ENCODE peak calls at places on chromosomes 7 and 10, in nine cellular contexts. O, S, P, Q, G, A, J, W and I are unnamed samples.

GRCh38 chr10:36423821-36424248 is 701.6 kb upstream of the ANKRD30A start:
- DNase-seq in J (no peak), P (no peak), W (no peak), Q (no peak), O (peak; percentile 43), G (no peak), A (no peak), S (no peak), I (no peak)

GRCh38 chr7:35695628-35695888 is 623 bp upstream of the HERPUD2 start:
- DNase-seq in G (no peak), O (no peak), S (no peak), W (no peak), A (no peak), Q (no peak), J (no peak), P (no peak), I (no peak)

GRCh38 chr10:3119796-3120459 is 52.6 kb downstream of the PFKP start:
- DNase-seq in P (no peak), W (no peak), Q (peak; percentile 20), A (no peak), G (no peak), S (no peak), O (peak; percentile 47), J (no peak), I (peak; percentile 42)

GRCh38 chr7:44348300-44348699 is 22.9 kb upstream of the CAMK2B start:
- DNase-seq in A (no peak), P (no peak), G (peak; percentile 4), O (peak; percentile 71), Q (peak; percentile 32), J (peak; percentile 51), W (no peak), S (no peak), I (peak; percentile 42)

GRCh38 chr10:126458453-126458852 is 70.2 kb upstream of the ADAM12 start:
- DNase-seq in O (peak; percentile 74), G (no peak), Q (peak; percentile 91), S (no peak), A (no peak), W (no peak), P (no peak), J (no peak), I (peak; percentile 66)

GRCh38 chr10:98039690-98040381 is 9.4 kb upstream of the CRTAC1 start:
- DNase-seq in G (no peak), O (no peak), A (no peak), P (no peak), S (no peak), Q (no peak), W (no peak), J (no peak), I (no peak)

GRCh38 chr10:78197628-78198272 is 164.1 kb downstream of the RPS24 start:
- DNase-seq in J (no peak), W (no peak), G (no peak), Q (no peak), S (no peak), O (no peak), P (no peak), A (no peak), I (no peak)

GRCh38 chr10:68992721-68993440 is 4.3 kb downstream of the KIFBP start:
- DNase-seq in G (peak; percentile 84), Q (peak; percentile 97), A (peak; percentile 23), J (no peak), O (peak; percentile 94), W (no peak), S (no peak), P (peak; percentile 34), I (peak; percentile 94)

GRCh38 chr7:46775776-46776175 is 806.1 kb downstream of the TNS3 start:
- DNase-seq in G (no peak), A (no peak), P (no peak), J (no peak), S (no peak), Q (peak; percentile 59), W (no peak), O (peak; percentile 46), I (no peak)

GRCh38 chr10:86585037-86585725 is 63.6 kb upstream of the WAPL start:
- DNase-seq in P (peak; percentile 70), A (peak; percentile 38), S (peak; percentile 84), O (peak; percentile 67), W (peak; percentile 59), J (peak; percentile 57), G (no peak), Q (peak; percentile 57), I (peak; percentile 72)

GRCh38 chr7:102260856-102261255 is 25.8 kb upstream of the SH2B2 start:
- DNase-seq in P (no peak), O (peak; percentile 71), W (no peak), G (peak; percentile 30), A (no peak), S (no peak), Q (peak; percentile 44), J (no peak), I (peak; percentile 58)

GRCh38 chr10:4130685-4131084 is 345.7 kb upstream of the KLF6 start:
- DNase-seq in Q (no peak), W (no peak), O (no peak), G (no peak), A (no peak), J (no peak), S (no peak), P (no peak), I (no peak)

GRCh38 chr7:2921748-2922147 is 77.6 kb upstream of the GNA12 start:
- DNase-seq in A (no peak), S (no peak), G (no peak), Q (no peak), O (peak; percentile 6), J (peak; percentile 14), W (no peak), P (no peak), I (no peak)

GRCh38 chr7:16130127-16131110 is 290.9 kb downstream of the CRPPA start:
- DNase-seq in Q (peak; percentile 72), O (peak; percentile 17), S (no peak), G (no peak), W (no peak), P (no peak), J (no peak), A (no peak), I (peak; percentile 60)

DNA sequence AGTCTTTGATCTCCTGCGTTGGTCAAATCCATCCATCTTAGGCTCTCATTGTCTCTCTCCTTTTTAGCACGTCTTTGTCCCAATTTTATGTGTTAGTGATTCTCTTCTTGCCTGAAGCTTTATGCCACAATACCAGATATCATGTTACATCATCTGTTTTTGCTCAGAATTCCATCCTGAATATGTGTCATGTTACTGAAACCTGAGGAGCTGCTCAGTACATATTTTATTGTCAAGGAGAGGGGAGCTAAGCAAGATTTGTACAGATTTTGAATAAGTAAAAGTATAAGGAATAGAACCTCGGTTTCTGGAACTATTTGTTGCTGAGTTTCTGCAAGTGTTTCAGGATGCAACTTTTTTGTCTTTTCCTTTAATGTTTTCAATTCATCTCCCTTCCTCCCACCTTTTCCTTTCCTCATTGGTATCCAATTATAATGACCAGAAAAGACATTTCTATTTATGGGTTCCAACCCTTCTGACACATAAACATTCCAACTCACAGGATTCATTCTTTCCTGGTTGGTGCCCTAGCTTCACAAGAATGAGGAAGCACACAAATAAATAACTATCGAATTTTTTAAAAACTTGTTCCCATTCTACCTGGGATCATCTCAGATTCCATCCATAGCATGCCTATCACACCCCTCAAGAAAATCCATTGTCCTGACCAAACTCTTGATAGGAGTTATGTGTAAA is 291.8 kb downstream of the CRPPA start:
- DNase-seq in A (no peak), J (no peak), P (no peak), S (no peak), G (peak; percentile 32), O (peak; percentile 91), W (no peak), Q (peak; percentile 76), I (peak; percentile 77)
- H3K4me3 ChIP-seq in A (no peak overlapping the region), J (no peak overlapping the region), P (no peak overlapping the region), S (no peak overlapping the region), G (no peak overlapping the region), O (no peak overlapping the region), W (no peak overlapping the region), Q (no peak overlapping the region), I (no peak overlapping the region)

GRCh38 chr7:112386619-112387018 is 63.6 kb upstream of the IFRD1 start:
- DNase-seq in O (no peak), S (no peak), W (no peak), J (no peak), G (no peak), Q (no peak), P (no peak), A (no peak), I (no peak)

GRCh38 chr7:112381311-112382091 is 68.8 kb upstream of the IFRD1 start:
- DNase-seq in W (no peak), S (no peak), O (no peak), G (no peak), J (no peak), P (no peak), Q (no peak), A (no peak), I (no peak)

GRCh38 chr7:112383671-112384417 is 66.4 kb upstream of the IFRD1 start:
- DNase-seq in Q (peak; percentile 26), J (no peak), W (no peak), A (no peak), G (no peak), O (peak; percentile 49), S (no peak), P (no peak), I (peak; percentile 22)
- TF ChIP-seq CTCF in Q (no peak), J (peak; percentile 48), W (no peak), A (no peak), G (no peak), O (peak; percentile 10), S (peak; percentile 10), P (no peak), I (no peak)

DNA sequence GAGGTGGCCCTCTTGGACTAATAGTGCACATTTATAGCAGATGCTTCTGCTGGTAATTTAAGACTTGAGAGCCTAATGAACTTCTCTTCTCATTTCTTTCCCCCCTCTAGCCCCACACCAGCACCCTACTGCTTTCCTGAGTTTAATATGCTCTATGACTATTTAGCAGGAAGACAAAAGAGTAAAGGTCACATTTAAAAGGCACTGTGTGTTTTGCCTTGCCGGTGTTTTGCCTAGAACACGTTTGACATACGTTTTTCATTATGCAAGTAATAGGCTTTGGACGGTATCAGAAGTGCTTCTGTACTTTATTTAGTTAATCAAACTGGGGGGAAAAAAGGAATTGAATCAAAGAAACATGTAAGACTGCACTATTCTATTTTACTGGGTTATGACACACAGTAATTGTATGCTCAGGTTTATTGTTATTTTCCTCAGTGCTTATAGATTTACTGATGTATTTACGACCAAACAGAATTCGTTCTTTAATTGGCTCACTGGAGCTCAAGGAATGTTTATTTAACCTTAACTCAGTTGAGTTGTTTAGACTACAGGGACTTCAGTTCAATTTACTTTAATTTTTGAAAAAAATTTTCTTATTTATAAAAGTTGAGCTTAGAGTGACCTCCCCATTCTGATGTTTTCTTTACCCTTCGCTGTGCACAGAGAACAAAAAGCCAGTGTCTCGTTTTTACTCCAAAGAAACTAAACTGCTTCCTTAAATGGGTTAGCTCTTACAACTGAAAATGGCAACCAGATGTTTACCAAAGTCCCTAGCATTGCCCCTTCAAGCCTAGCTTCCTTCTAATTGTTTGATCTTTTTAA is 35.4 kb downstream of the CPED1 start:
- DNase-seq in O (peak; percentile 70), J (no peak), S (no peak), P (no peak), Q (peak; percentile 71), A (no peak), G (no peak), W (no peak), I (peak; percentile 29)
- H3K4me3 ChIP-seq in O (no peak overlapping the region), J (no peak overlapping the region), S (no peak overlapping the region), P (no peak overlapping the region), Q (peak overlapping the region; percentile 45), A (no peak overlapping the region), G (peak overlapping the region; percentile 8), W (no peak overlapping the region), I (no peak overlapping the region)

DNA sequence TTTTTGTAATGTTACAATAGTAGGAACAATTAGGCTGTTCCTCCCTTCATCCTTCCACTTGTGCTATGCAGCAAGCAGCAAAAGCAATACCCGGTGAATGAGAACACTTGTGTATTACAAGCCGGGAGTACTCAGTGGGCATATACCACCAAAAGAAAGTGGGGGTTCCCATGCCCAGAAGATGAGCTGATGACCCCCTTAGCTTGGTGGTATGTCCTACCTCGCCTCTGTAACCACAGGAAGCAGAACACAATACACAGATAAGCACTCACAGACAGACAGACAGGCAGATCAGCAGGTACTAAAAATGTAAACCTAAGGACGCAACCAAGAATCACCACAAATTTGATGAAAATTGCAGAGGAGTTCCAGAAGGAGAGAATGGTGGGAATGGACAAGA is 15.5 kb upstream of the KIF20B start:
- DNase-seq in A (no peak), O (no peak), Q (no peak), J (no peak), S (no peak), P (no peak), W (no peak), G (no peak), I (no peak)
- TF ChIP-seq CTCF in A (no peak), O (no peak), Q (no peak), J (no peak), S (no peak), P (no peak), W (no peak), G (no peak), I (no peak)